ENCODE peak calls at places on chromosome 9, in eight cellular contexts. One of them, this sample, is unnamed.

GRCh38 chr9:92980085-92980745 is 32.9 kb downstream of the FGD3 start:
- DNase-seq in fibroblast of pulmonary artery: no peak
- DNase-seq in HL-60: no peak
- DNase-seq in GM04503: no peak
- DNase-seq in midbrain: no peak
- DNase-seq in stimulated activated CD8-positive, alpha-beta memory T cell treated with anti-CD3 and anti-CD28 coated beads, Interleukin-4, amount 100 ng/mL, for 24 hours: no peak
- DNase-seq in RWPE1: no peak
- DNase-seq in NCI-H510A: no peak
- DNase-seq in this sample: peak

GRCh38 chr9:95570646-95571045 is 53.9 kb upstream of the PTCH1 start:
- DNase-seq in fibroblast of pulmonary artery: no peak
- DNase-seq in HL-60: no peak
- DNase-seq in GM04503: no peak
- DNase-seq in midbrain: no peak
- DNase-seq in stimulated activated CD8-positive, alpha-beta memory T cell treated with anti-CD3 and anti-CD28 coated beads, Interleukin-4, amount 100 ng/mL, for 24 hours: no peak
- DNase-seq in RWPE1: no peak
- DNase-seq in NCI-H510A: no peak
- DNase-seq in this sample: no peak

GRCh38 chr9:123196124-123196523 is 72.3 kb downstream of the STRBP start:
- DNase-seq in fibroblast of pulmonary artery: no peak
- DNase-seq in HL-60: no peak
- DNase-seq in GM04503: no peak
- DNase-seq in midbrain: no peak
- DNase-seq in stimulated activated CD8-positive, alpha-beta memory T cell treated with anti-CD3 and anti-CD28 coated beads, Interleukin-4, amount 100 ng/mL, for 24 hours: no peak
- DNase-seq in RWPE1: no peak
- DNase-seq in NCI-H510A: no peak
- DNase-seq in this sample: no peak

GRCh38 chr9:121559183-121559582 is 59.5 kb upstream of the GGTA1 start:
- DNase-seq in fibroblast of pulmonary artery: peak
- DNase-seq in HL-60: no peak
- DNase-seq in GM04503: no peak
- DNase-seq in midbrain: no peak
- DNase-seq in stimulated activated CD8-positive, alpha-beta memory T cell treated with anti-CD3 and anti-CD28 coated beads, Interleukin-4, amount 100 ng/mL, for 24 hours: no peak
- DNase-seq in RWPE1: no peak
- DNase-seq in NCI-H510A: no peak
- DNase-seq in this sample: no peak

GRCh38 chr9:126666155-126666803 is 52.6 kb downstream of the LMX1B start:
- DNase-seq in fibroblast of pulmonary artery: no peak
- DNase-seq in HL-60: no peak
- DNase-seq in GM04503: no peak
- DNase-seq in midbrain: no peak
- DNase-seq in stimulated activated CD8-positive, alpha-beta memory T cell treated with anti-CD3 and anti-CD28 coated beads, Interleukin-4, amount 100 ng/mL, for 24 hours: no peak
- DNase-seq in RWPE1: no peak
- DNase-seq in NCI-H510A: no peak
- DNase-seq in this sample: no peak

GRCh38 chr9:123769723-123770122 is 160.2 kb downstream of the DENND1A start:
- DNase-seq in fibroblast of pulmonary artery: no peak
- DNase-seq in HL-60: no peak
- DNase-seq in GM04503: no peak
- DNase-seq in midbrain: no peak
- DNase-seq in stimulated activated CD8-positive, alpha-beta memory T cell treated with anti-CD3 and anti-CD28 coated beads, Interleukin-4, amount 100 ng/mL, for 24 hours: no peak
- DNase-seq in RWPE1: no peak
- DNase-seq in NCI-H510A: no peak
- DNase-seq in this sample: no peak

GRCh38 chr9:119689879-119690278 is 320.6 kb upstream of the BRINP1 start:
- DNase-seq in fibroblast of pulmonary artery: no peak
- DNase-seq in HL-60: no peak
- DNase-seq in GM04503: no peak
- DNase-seq in midbrain: no peak
- DNase-seq in stimulated activated CD8-positive, alpha-beta memory T cell treated with anti-CD3 and anti-CD28 coated beads, Interleukin-4, amount 100 ng/mL, for 24 hours: no peak
- DNase-seq in RWPE1: no peak
- DNase-seq in NCI-H510A: no peak
- DNase-seq in this sample: no peak

GRCh38 chr9:385818-386398 is 171.2 kb downstream of the DOCK8 start:
- DNase-seq in fibroblast of pulmonary artery: peak
- DNase-seq in HL-60: peak
- DNase-seq in GM04503: peak
- DNase-seq in midbrain: peak
- DNase-seq in stimulated activated CD8-positive, alpha-beta memory T cell treated with anti-CD3 and anti-CD28 coated beads, Interleukin-4, amount 100 ng/mL, for 24 hours: no peak
- DNase-seq in RWPE1: peak
- DNase-seq in NCI-H510A: peak
- DNase-seq in this sample: peak

GRCh38 chr9:132244582-132245455 is 83.0 kb downstream of the NTNG2 start:
- DNase-seq in fibroblast of pulmonary artery: peak
- DNase-seq in HL-60: no peak
- DNase-seq in GM04503: no peak
- DNase-seq in midbrain: no peak
- DNase-seq in stimulated activated CD8-positive, alpha-beta memory T cell treated with anti-CD3 and anti-CD28 coated beads, Interleukin-4, amount 100 ng/mL, for 24 hours: no peak
- DNase-seq in RWPE1: no peak
- DNase-seq in NCI-H510A: no peak
- DNase-seq in this sample: no peak